ENCODE peak calls at places on chromosomes 6 and 20, in ten cellular contexts. One of them, this sample, is unnamed.

GRCh38 chr6:162050579-162050978 is 677.0 kb downstream of the PRKN start:
- DNase-seq in progenitor cell of endocrine pancreas: no peak
- DNase-seq in endodermal cell: no peak
- DNase-seq in fibroblast of lung: no peak
- DNase-seq in epithelial cell of prostate: no peak
- DNase-seq in cardiac fibroblast: no peak
- DNase-seq in nephron progenitor cell: no peak
- DNase-seq in fibroblast of the aortic adventitia: no peak
- DNase-seq in heart left ventricle: no peak
- DNase-seq in AG09319: no peak
- DNase-seq in this sample: no peak

GRCh38 chr20:59992531-59992930 is 34.3 kb downstream of the CDH26 start:
- DNase-seq in heart left ventricle: no peak
- DNase-seq in nephron progenitor cell: no peak
- DNase-seq in progenitor cell of endocrine pancreas: no peak
- DNase-seq in fibroblast of the aortic adventitia: no peak
- DNase-seq in fibroblast of lung: peak
- DNase-seq in endodermal cell: no peak
- DNase-seq in cardiac fibroblast: no peak
- DNase-seq in epithelial cell of prostate: no peak
- DNase-seq in AG09319: no peak
- DNase-seq in this sample: no peak

GRCh38 chr20:40322941-40323340 is 366.1 kb downstream of the MAFB start:
- DNase-seq in heart left ventricle: no peak
- DNase-seq in endodermal cell: no peak
- DNase-seq in fibroblast of lung: no peak
- DNase-seq in AG09319: no peak
- DNase-seq in cardiac fibroblast: no peak
- DNase-seq in nephron progenitor cell: no peak
- DNase-seq in fibroblast of the aortic adventitia: no peak
- DNase-seq in epithelial cell of prostate: no peak
- DNase-seq in progenitor cell of endocrine pancreas: no peak
- DNase-seq in this sample: no peak

GRCh38 chr20:48617481-48617880 is 210.3 kb downstream of the PREX1 start:
- DNase-seq in fibroblast of lung: no peak
- DNase-seq in heart left ventricle: no peak
- DNase-seq in endodermal cell: no peak
- DNase-seq in epithelial cell of prostate: no peak
- DNase-seq in fibroblast of the aortic adventitia: no peak
- DNase-seq in nephron progenitor cell: no peak
- DNase-seq in progenitor cell of endocrine pancreas: no peak
- DNase-seq in cardiac fibroblast: no peak
- DNase-seq in AG09319: no peak
- DNase-seq in this sample: no peak

GRCh38 chr6:29736563-29736962 is 13.3 kb downstream of the HLA-F start:
- DNase-seq in endodermal cell: no peak
- DNase-seq in AG09319: no peak
- DNase-seq in nephron progenitor cell: no peak
- DNase-seq in fibroblast of lung: no peak
- DNase-seq in cardiac fibroblast: no peak
- DNase-seq in fibroblast of the aortic adventitia: no peak
- DNase-seq in progenitor cell of endocrine pancreas: no peak
- DNase-seq in heart left ventricle: no peak
- DNase-seq in epithelial cell of prostate: no peak
- DNase-seq in this sample: no peak

GRCh38 chr20:63693079-63693974 is 3.1 kb upstream of the TNFRSF6B start:
- DNase-seq in cardiac fibroblast: no peak
- DNase-seq in AG09319: no peak
- DNase-seq in heart left ventricle: no peak
- DNase-seq in fibroblast of lung: no peak
- DNase-seq in endodermal cell: no peak
- DNase-seq in epithelial cell of prostate: no peak
- DNase-seq in progenitor cell of endocrine pancreas: no peak
- DNase-seq in nephron progenitor cell: no peak
- DNase-seq in fibroblast of the aortic adventitia: no peak
- DNase-seq in this sample: no peak

GRCh38 chr20:17967595-17968365 is 814 bp downstream of the SNX5 start:
- DNase-seq in epithelial cell of prostate: no peak
- DNase-seq in fibroblast of the aortic adventitia: peak
- DNase-seq in fibroblast of lung: peak
- DNase-seq in nephron progenitor cell: no peak
- DNase-seq in progenitor cell of endocrine pancreas: no peak
- DNase-seq in endodermal cell: no peak
- DNase-seq in AG09319: no peak
- DNase-seq in cardiac fibroblast: peak
- DNase-seq in heart left ventricle: no peak
- DNase-seq in this sample: peak

GRCh38 chr20:47335251-47336012 is 21.1 kb downstream of the ZMYND8 start:
- DNase-seq in fibroblast of the aortic adventitia: peak
- DNase-seq in fibroblast of lung: no peak
- DNase-seq in heart left ventricle: no peak
- DNase-seq in epithelial cell of prostate: no peak
- DNase-seq in nephron progenitor cell: no peak
- DNase-seq in endodermal cell: no peak
- DNase-seq in AG09319: no peak
- DNase-seq in cardiac fibroblast: no peak
- DNase-seq in progenitor cell of endocrine pancreas: no peak
- DNase-seq in this sample: no peak

GRCh38 chr6:12297363-12298016 is 7.3 kb downstream of the EDN1 start:
- DNase-seq in fibroblast of the aortic adventitia: no peak
- DNase-seq in cardiac fibroblast: peak
- DNase-seq in epithelial cell of prostate: no peak
- DNase-seq in endodermal cell: no peak
- DNase-seq in fibroblast of lung: no peak
- DNase-seq in progenitor cell of endocrine pancreas: no peak
- DNase-seq in heart left ventricle: no peak
- DNase-seq in nephron progenitor cell: no peak
- DNase-seq in AG09319: no peak
- DNase-seq in this sample: peak

GRCh38 chr6:159042003-159042823 is 2.6 kb downstream of the TAGAP start:
- DNase-seq in fibroblast of the aortic adventitia: peak
- DNase-seq in heart left ventricle: peak
- DNase-seq in endodermal cell: peak
- DNase-seq in cardiac fibroblast: peak
- DNase-seq in fibroblast of lung: peak
- DNase-seq in AG09319: peak
- DNase-seq in progenitor cell of endocrine pancreas: peak
- DNase-seq in epithelial cell of prostate: peak
- DNase-seq in nephron progenitor cell: peak
- DNase-seq in this sample: peak

GRCh38 chr20:51412333-51412761 is 130.2 kb downstream of the NFATC2 start:
- DNase-seq in AG09319: peak
- DNase-seq in endodermal cell: peak
- DNase-seq in fibroblast of lung: peak
- DNase-seq in nephron progenitor cell: no peak
- DNase-seq in progenitor cell of endocrine pancreas: no peak
- DNase-seq in epithelial cell of prostate: no peak
- DNase-seq in cardiac fibroblast: peak
- DNase-seq in heart left ventricle: peak
- DNase-seq in fibroblast of the aortic adventitia: peak
- DNase-seq in this sample: no peak

GRCh38 chr6:167668754-167669552 is 157.8 kb upstream of the AFDN start:
- DNase-seq in heart left ventricle: no peak
- DNase-seq in progenitor cell of endocrine pancreas: no peak
- DNase-seq in fibroblast of the aortic adventitia: no peak
- DNase-seq in nephron progenitor cell: no peak
- DNase-seq in epithelial cell of prostate: no peak
- DNase-seq in AG09319: no peak
- DNase-seq in endodermal cell: no peak
- DNase-seq in fibroblast of lung: no peak
- DNase-seq in cardiac fibroblast: no peak
- DNase-seq in this sample: no peak

GRCh38 chr20:49747707-49748524 is 34.2 kb upstream of the B4GALT5 start:
- DNase-seq in progenitor cell of endocrine pancreas: no peak
- DNase-seq in AG09319: peak
- DNase-seq in fibroblast of the aortic adventitia: peak
- DNase-seq in cardiac fibroblast: peak
- DNase-seq in nephron progenitor cell: no peak
- DNase-seq in endodermal cell: peak
- DNase-seq in epithelial cell of prostate: no peak
- DNase-seq in heart left ventricle: peak
- DNase-seq in fibroblast of lung: peak
- DNase-seq in this sample: no peak

GRCh38 chr20:63857751-63858392 is 3.4 kb upstream of the ABHD16B start:
- DNase-seq in AG09319: no peak
- DNase-seq in epithelial cell of prostate: no peak
- DNase-seq in endodermal cell: no peak
- DNase-seq in heart left ventricle: peak
- DNase-seq in fibroblast of lung: peak
- DNase-seq in fibroblast of the aortic adventitia: no peak
- DNase-seq in cardiac fibroblast: peak
- DNase-seq in nephron progenitor cell: peak
- DNase-seq in progenitor cell of endocrine pancreas: no peak
- DNase-seq in this sample: no peak

GRCh38 chr20:44900231-44900854 is 9.5 kb upstream of the PABPC1L start:
- DNase-seq in cardiac fibroblast: no peak
- DNase-seq in nephron progenitor cell: no peak
- DNase-seq in fibroblast of the aortic adventitia: no peak
- DNase-seq in heart left ventricle: no peak
- DNase-seq in fibroblast of lung: no peak
- DNase-seq in AG09319: no peak
- DNase-seq in progenitor cell of endocrine pancreas: no peak
- DNase-seq in endodermal cell: no peak
- DNase-seq in epithelial cell of prostate: no peak
- DNase-seq in this sample: no peak

GRCh38 chr20:3237958-3238615 is 903 bp downstream of the SLC4A11 start:
- DNase-seq in nephron progenitor cell: peak
- DNase-seq in fibroblast of the aortic adventitia: no peak
- DNase-seq in heart left ventricle: no peak
- DNase-seq in cardiac fibroblast: no peak
- DNase-seq in fibroblast of lung: no peak
- DNase-seq in progenitor cell of endocrine pancreas: no peak
- DNase-seq in endodermal cell: no peak
- DNase-seq in epithelial cell of prostate: no peak
- DNase-seq in AG09319: no peak
- DNase-seq in this sample: no peak

GRCh38 chr6:120938876-120939231 is 395.4 kb downstream of the TBC1D32 start:
- DNase-seq in fibroblast of the aortic adventitia: no peak
- DNase-seq in progenitor cell of endocrine pancreas: no peak
- DNase-seq in fibroblast of lung: no peak
- DNase-seq in epithelial cell of prostate: no peak
- DNase-seq in AG09319: no peak
- DNase-seq in endodermal cell: no peak
- DNase-seq in nephron progenitor cell: no peak
- DNase-seq in cardiac fibroblast: no peak
- DNase-seq in heart left ventricle: no peak
- DNase-seq in this sample: no peak

GRCh38 chr6:14038636-14039035 is 78.9 kb upstream of the CD83 start:
- DNase-seq in endodermal cell: no peak
- DNase-seq in fibroblast of lung: peak
- DNase-seq in cardiac fibroblast: peak
- DNase-seq in progenitor cell of endocrine pancreas: no peak
- DNase-seq in AG09319: no peak
- DNase-seq in heart left ventricle: no peak
- DNase-seq in nephron progenitor cell: no peak
- DNase-seq in fibroblast of the aortic adventitia: peak
- DNase-seq in epithelial cell of prostate: no peak
- DNase-seq in this sample: no peak

GRCh38 chr6:50635429-50635828 is 77.9 kb upstream of the TFAP2D start:
- DNase-seq in fibroblast of the aortic adventitia: no peak
- DNase-seq in AG09319: no peak
- DNase-seq in epithelial cell of prostate: no peak
- DNase-seq in nephron progenitor cell: no peak
- DNase-seq in progenitor cell of endocrine pancreas: no peak
- DNase-seq in fibroblast of lung: no peak
- DNase-seq in heart left ventricle: no peak
- DNase-seq in endodermal cell: no peak
- DNase-seq in cardiac fibroblast: no peak
- DNase-seq in this sample: no peak

GRCh38 chr6:54291738-54292137 is 16.5 kb upstream of the TINAG start:
- DNase-seq in progenitor cell of endocrine pancreas: no peak
- DNase-seq in cardiac fibroblast: peak
- DNase-seq in nephron progenitor cell: no peak
- DNase-seq in heart left ventricle: no peak
- DNase-seq in epithelial cell of prostate: peak
- DNase-seq in fibroblast of lung: peak
- DNase-seq in fibroblast of the aortic adventitia: peak
- DNase-seq in endodermal cell: no peak
- DNase-seq in AG09319: no peak
- DNase-seq in this sample: peak

GRCh38 chr20:57930328-57930727 is 220.5 kb upstream of the PMEPA1 start:
- DNase-seq in nephron progenitor cell: no peak
- DNase-seq in fibroblast of lung: no peak
- DNase-seq in endodermal cell: no peak
- DNase-seq in epithelial cell of prostate: no peak
- DNase-seq in cardiac fibroblast: no peak
- DNase-seq in progenitor cell of endocrine pancreas: no peak
- DNase-seq in AG09319: no peak
- DNase-seq in heart left ventricle: no peak
- DNase-seq in fibroblast of the aortic adventitia: no peak
- DNase-seq in this sample: no peak

GRCh38 chr6:1738682-1739081 is 129.0 kb downstream of the FOXC1 start:
- DNase-seq in endodermal cell: no peak
- DNase-seq in cardiac fibroblast: no peak
- DNase-seq in nephron progenitor cell: no peak
- DNase-seq in fibroblast of the aortic adventitia: no peak
- DNase-seq in epithelial cell of prostate: no peak
- DNase-seq in heart left ventricle: no peak
- DNase-seq in AG09319: no peak
- DNase-seq in progenitor cell of endocrine pancreas: no peak
- DNase-seq in fibroblast of lung: peak
- DNase-seq in this sample: no peak

GRCh38 chr6:167907837-167908681 is 81.3 kb downstream of the AFDN start:
- DNase-seq in fibroblast of the aortic adventitia: peak
- DNase-seq in progenitor cell of endocrine pancreas: no peak
- DNase-seq in endodermal cell: no peak
- DNase-seq in heart left ventricle: no peak
- DNase-seq in cardiac fibroblast: peak
- DNase-seq in epithelial cell of prostate: no peak
- DNase-seq in AG09319: no peak
- DNase-seq in nephron progenitor cell: no peak
- DNase-seq in fibroblast of lung: peak
- DNase-seq in this sample: peak

GRCh38 chr6:136920858-136921520 is 1.1 kb upstream of the SLC35D3 start:
- DNase-seq in AG09319: no peak
- DNase-seq in nephron progenitor cell: peak
- DNase-seq in heart left ventricle: no peak
- DNase-seq in epithelial cell of prostate: no peak
- DNase-seq in fibroblast of the aortic adventitia: peak
- DNase-seq in progenitor cell of endocrine pancreas: no peak
- DNase-seq in cardiac fibroblast: peak
- DNase-seq in endodermal cell: peak
- DNase-seq in fibroblast of lung: peak
- DNase-seq in this sample: peak

GRCh38 chr6:166707045-166707444 is 80.0 kb upstream of the RPS6KA2 start:
- DNase-seq in fibroblast of lung: peak
- DNase-seq in heart left ventricle: peak
- DNase-seq in AG09319: no peak
- DNase-seq in progenitor cell of endocrine pancreas: peak
- DNase-seq in fibroblast of the aortic adventitia: peak
- DNase-seq in endodermal cell: peak
- DNase-seq in nephron progenitor cell: peak
- DNase-seq in epithelial cell of prostate: no peak
- DNase-seq in cardiac fibroblast: peak
- DNase-seq in this sample: peak

GRCh38 chr6:99187429-99187828 is 162.0 kb downstream of the FAXC start:
- DNase-seq in epithelial cell of prostate: peak
- DNase-seq in cardiac fibroblast: no peak
- DNase-seq in AG09319: no peak
- DNase-seq in fibroblast of lung: no peak
- DNase-seq in progenitor cell of endocrine pancreas: no peak
- DNase-seq in nephron progenitor cell: no peak
- DNase-seq in fibroblast of the aortic adventitia: no peak
- DNase-seq in heart left ventricle: no peak
- DNase-seq in endodermal cell: no peak
- DNase-seq in this sample: no peak

GRCh38 chr6:81834141-81834621 is 81.7 kb upstream of the TENT5A start:
- DNase-seq in endodermal cell: no peak
- DNase-seq in epithelial cell of prostate: no peak
- DNase-seq in heart left ventricle: peak
- DNase-seq in nephron progenitor cell: no peak
- DNase-seq in AG09319: peak
- DNase-seq in fibroblast of the aortic adventitia: peak
- DNase-seq in progenitor cell of endocrine pancreas: no peak
- DNase-seq in cardiac fibroblast: peak
- DNase-seq in fibroblast of lung: peak
- DNase-seq in this sample: peak

GRCh38 chr20:38034108-38034649 is 633 bp downstream of the RPRD1B start:
- DNase-seq in progenitor cell of endocrine pancreas: no peak
- DNase-seq in epithelial cell of prostate: no peak
- DNase-seq in AG09319: no peak
- DNase-seq in cardiac fibroblast: no peak
- DNase-seq in fibroblast of the aortic adventitia: no peak
- DNase-seq in fibroblast of lung: no peak
- DNase-seq in nephron progenitor cell: no peak
- DNase-seq in endodermal cell: no peak
- DNase-seq in heart left ventricle: no peak
- DNase-seq in this sample: no peak

This sample was measured in mesendoderm.